ENCODE peak calls at places on chromosomes 4 and X, in five cellular contexts. M is B cell, A is neural crest cell, R is spleen, B is OCI-LY7. C is an unnamed sample.

GRCh38 chrX:154693394-154693793 is 40.0 kb upstream of the CTAG2 start:
- DNase-seq in M (no peak), A (no peak), R (no peak), B (no peak), C (no peak)

GRCh38 chr4:74374561-74375327 is 9.8 kb downstream of the EREG start:
- DNase-seq in M (no peak), A (no peak), R (no peak), B (no peak), C (peak)

GRCh38 chrX:943035-943434 is 269.4 kb downstream of the CRLF2 start:
- DNase-seq in M (no peak), A (no peak), R (no peak), B (no peak), C (no peak)

GRCh38 chrX:20217279-20217678 is 49.4 kb downstream of the RPS6KA3 start:
- DNase-seq in M (no peak), A (no peak), R (no peak), B (no peak), C (no peak)

GRCh38 chrX:42544883-42545282 is 233.1 kb downstream of the PPP1R2C start:
- DNase-seq in M (no peak), A (no peak), R (no peak), B (no peak), C (no peak)

GRCh38 chrX:41351923-41352322 is 18.0 kb downstream of the DDX3X start:
- DNase-seq in M (no peak), A (no peak), R (no peak), B (no peak), C (no peak)

GRCh38 chrX:131671714-131672113 is 127.8 kb downstream of the OR13H1 start:
- DNase-seq in M (no peak), A (no peak), R (no peak), B (no peak), C (no peak)

GRCh38 chr4:140790765-140791164 is 34.6 kb upstream of the TBC1D9 start:
- DNase-seq in M (peak), A (no peak), R (peak), B (peak), C (no peak)

GRCh38 chrX:39017716-39018115 is 216.5 kb downstream of the MID1IP1 start:
- DNase-seq in M (no peak), A (no peak), R (no peak), B (no peak), C (no peak)

GRCh38 chrX:145405012-145405411 is 157.7 kb downstream of the SPANXN1 start:
- DNase-seq in M (peak), A (peak), R (no peak), B (peak), C (peak)

GRCh38 chrX:110258552-110258951 is 59.3 kb downstream of the AMMECR1 start:
- DNase-seq in M (no peak), A (no peak), R (no peak), B (no peak), C (no peak)

GRCh38 chrX:46812445-46812844 is 24.4 kb upstream of the RP2 start:
- DNase-seq in M (no peak), A (no peak), R (no peak), B (no peak), C (no peak)

GRCh38 chr4:188295899-188296298 is 156.7 kb downstream of the TRIML1 start:
- DNase-seq in M (no peak), A (no peak), R (no peak), B (no peak), C (no peak)

GRCh38 chrX:154735695-154736393 is 15.0 kb downstream of the GAB3 start:
- DNase-seq in M (no peak), A (no peak), R (no peak), B (no peak), C (no peak)

GRCh38 chrX:48003367-48003757 is 427 bp downstream of the ZNF182 start:
- DNase-seq in M (peak), A (no peak), R (peak), B (peak), C (peak)

GRCh38 chr4:121428721-121429120 is 47.9 kb upstream of the QRFPR start:
- DNase-seq in M (no peak), A (no peak), R (no peak), B (no peak), C (no peak)

GRCh38 chrX:54288277-54288676 is 69.6 kb downstream of the WNK3 start:
- DNase-seq in M (no peak), A (no peak), R (no peak), B (no peak), C (no peak)

GRCh38 chr4:10926025-10926424 is 241.5 kb upstream of the CLNK start:
- DNase-seq in M (no peak), A (no peak), R (no peak), B (no peak), C (no peak)

GRCh38 chr4:24003476-24003875 is 113.6 kb upstream of the PPARGC1A start:
- DNase-seq in M (no peak), A (no peak), R (no peak), B (no peak), C (no peak)
- TF ChIP-seq CTCF in M (no peak), A (no peak), R (no peak), B (no peak), C (no peak)

GRCh38 chr4:125315571-125316390 is 1.0 kb downstream of the FAT4 start:
- DNase-seq in M (peak), A (peak), R (peak), B (no peak), C (peak)
- TF ChIP-seq CTCF in M (no peak), A (peak), R (no peak), B (no peak), C (no peak)

GRCh38 chr4:118350961-118351360 is 1.8 kb downstream of the PRSS12 start:
- DNase-seq in M (no peak), A (no peak), R (no peak), B (no peak), C (no peak)

GRCh38 chr4:118351851-118352827 is 664 bp downstream of the PRSS12 start:
- DNase-seq in M (peak), A (peak), R (peak), B (no peak), C (peak)

GRCh38 chr4:118354913-118355312 is 2.1 kb upstream of the PRSS12 start:
- DNase-seq in M (no peak), A (no peak), R (no peak), B (no peak), C (no peak)

GRCh38 chr4:118353452-118353851 is 649 bp upstream of the PRSS12 start:
- DNase-seq in M (no peak), A (no peak), R (no peak), B (no peak), C (no peak)

DNA sequence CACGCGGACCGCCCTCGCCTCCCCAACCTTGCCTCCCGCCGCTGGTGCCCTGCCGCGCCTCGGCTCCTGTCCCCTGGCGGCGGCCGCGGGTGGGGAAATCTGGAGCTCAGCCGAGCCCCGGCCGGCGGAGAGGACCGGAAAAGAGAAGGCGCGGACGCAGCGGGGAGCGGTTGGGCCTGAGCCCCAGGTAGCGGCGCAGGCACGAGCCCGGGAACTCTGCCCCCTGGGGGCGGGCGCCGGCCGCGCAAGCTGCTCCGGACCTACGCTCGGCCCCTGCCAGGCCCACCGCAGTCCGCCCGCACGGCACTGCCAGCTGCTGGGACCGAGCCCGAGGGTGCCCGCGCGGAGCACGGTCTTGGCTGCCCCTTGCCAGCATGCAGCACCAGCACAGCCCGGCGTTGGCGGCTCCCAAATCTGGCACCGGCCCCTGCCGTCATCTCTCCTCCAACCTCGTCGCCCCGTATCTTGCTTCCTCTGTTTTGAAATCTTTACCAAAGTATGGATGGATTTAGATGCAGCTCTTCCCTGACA is at the start of gene PRSS12:
- DNase-seq in M (peak), A (peak), R (peak), B (no peak), C (peak)
- TF ChIP-seq CTCF in M (peak), A (peak), R (peak), B (peak), C (peak)

GRCh38 chr4:100935090-100935489 is 412.2 kb downstream of the PPP3CA start:
- DNase-seq in M (peak), A (no peak), R (no peak), B (peak), C (peak)
- TF ChIP-seq CTCF in M (peak), A (peak), R (peak), B (peak), C (no peak)

GRCh38 chr4:82275431-82276423 is 98.1 kb downstream of the HNRNPD start:
- DNase-seq in M (peak), A (no peak), R (no peak), B (peak), C (peak)
- TF ChIP-seq CTCF in M (no peak), A (no peak), R (no peak), B (peak), C (no peak)

DNA sequence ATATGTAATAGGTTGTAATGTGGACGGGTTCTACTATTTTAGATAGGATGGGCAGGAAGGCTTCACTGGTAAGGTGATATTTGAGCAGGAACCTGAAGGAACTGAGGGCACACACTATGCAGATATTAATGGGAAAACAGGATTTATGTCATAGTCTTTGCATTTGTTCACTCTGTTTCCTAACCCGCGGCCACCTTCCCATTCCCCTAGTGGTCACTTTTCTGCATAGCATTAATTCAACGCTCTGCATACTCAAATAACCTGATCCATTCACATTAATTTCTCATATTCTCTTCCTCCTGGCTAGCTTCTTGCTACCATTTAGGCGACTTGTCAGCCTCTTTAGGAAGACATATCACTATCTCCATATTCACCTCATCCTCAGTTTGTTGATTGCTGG is 61.5 kb downstream of the GSPT2 start:
- DNase-seq in M (no peak), A (no peak), R (no peak), B (no peak), C (no peak)
- TF ChIP-seq CTCF in M (no peak), A (peak), R (no peak), B (peak), C (no peak)

DNA sequence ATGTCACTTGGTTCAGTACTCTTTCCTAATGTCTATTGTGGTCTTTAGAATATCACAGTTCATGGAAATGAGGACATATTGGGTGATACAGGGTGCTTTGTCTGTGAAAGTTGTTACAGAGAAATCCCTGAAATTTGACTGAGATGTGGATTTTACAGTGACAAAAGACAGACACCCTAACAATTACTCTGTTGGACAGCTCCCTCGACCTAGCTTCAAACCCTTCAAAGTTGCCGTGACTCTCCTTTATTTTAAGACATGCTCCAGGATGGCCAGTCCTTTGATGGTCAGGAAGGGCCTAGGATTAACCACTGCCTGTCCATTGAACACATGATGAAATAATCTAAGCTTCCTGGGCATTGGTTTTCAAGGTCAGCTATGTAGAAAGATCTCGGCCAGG is 4.0 kb downstream of the DCX start:
- DNase-seq in M (no peak), A (no peak), R (no peak), B (no peak), C (no peak)
- TF ChIP-seq CTCF in M (no peak), A (no peak), R (no peak), B (no peak), C (no peak)

GRCh38 chr4:179521937-179522336 is 2079.7 kb upstream of the AGA start:
- DNase-seq in M (no peak), A (no peak), R (no peak), B (no peak), C (no peak)
- TF ChIP-seq CTCF in M (no peak), A (no peak), R (no peak), B (no peak), C (no peak)